ENCODE peak calls at places on chromosomes 1 and 21, in six cellular contexts. A is lower lobe of right lung; I is tibial nerve; K is CD8-positive, alpha-beta T cell; D is left lung; U is heart right ventricle. V is an unnamed sample.
A peak's percentile ranks its signal among the peaks of the same experiment; 100 is the strongest.

GRCh38 chr1:204883405-204883804 is 12.7 kb downstream of the NFASC start:
- DNase-seq in A (no peak), I (no peak), K (no peak), D (no peak), U (no peak), V (no peak)

GRCh38 chr1:198772626-198773025 is 133.8 kb downstream of the PTPRC start:
- DNase-seq in A (no peak), I (no peak), K (no peak), D (no peak), U (no peak), V (no peak)

GRCh38 chr1:59223943-59224639 is 72.8 kb upstream of the FGGY start:
- DNase-seq in A (no peak), I (no peak), K (no peak), D (no peak), U (no peak), V (no peak)

GRCh38 chr1:245046310-245046709 is 108.5 kb upstream of the KIF26B start:
- DNase-seq in A (no peak), I (no peak), K (no peak), D (no peak), U (no peak), V (no peak)

GRCh38 chr1:115811140-115811828 is 29.6 kb downstream of the NHLH2 start:
- DNase-seq in A (peak; percentile 75), I (no peak), K (no peak), D (peak; percentile 52), U (no peak), V (no peak)

GRCh38 chr1:150619576-150620509 is 9.6 kb downstream of the ENSA start:
- DNase-seq in A (no peak), I (no peak), K (no peak), D (peak; percentile 42), U (peak; percentile 50), V (no peak)

GRCh38 chr1:236066054-236066453 is 1.2 kb upstream of the NID1 start:
- DNase-seq in A (no peak), I (no peak), K (no peak), D (no peak), U (peak; percentile 54), V (no peak)

GRCh38 chr1:192846950-192847349 is 38.1 kb downstream of the RGS2 start:
- DNase-seq in A (no peak), I (no peak), K (no peak), D (no peak), U (no peak), V (no peak)

GRCh38 chr21:29261555-29262540 is 36.9 kb upstream of the BACH1 start:
- DNase-seq in A (no peak), I (no peak), K (no peak), D (no peak), U (no peak), V (no peak)

GRCh38 chr1:167533851-167534300 is 15.5 kb upstream of the CD247 start:
- DNase-seq in A (peak; percentile 66), I (peak; percentile 76), K (peak; percentile 52), D (peak; percentile 57), U (peak; percentile 50), V (peak; percentile 57)

GRCh38 chr21:14739590-14739989 is 193.5 kb upstream of the SAMSN1 start:
- DNase-seq in A (no peak), I (no peak), K (no peak), D (no peak), U (no peak), V (no peak)

GRCh38 chr1:43975249-43975961 is 645 bp downstream of the ATP6V0B start:
- DNase-seq in A (peak; percentile 91), I (peak; percentile 59), K (no peak), D (peak; percentile 90), U (peak; percentile 65), V (peak; percentile 66)

GRCh38 chr1:13681921-13682320 is 18.1 kb upstream of the PRDM2 start:
- DNase-seq in A (no peak), I (no peak), K (no peak), D (no peak), U (no peak), V (no peak)

GRCh38 chr1:199311478-199312242 is 672.8 kb downstream of the PTPRC start:
- DNase-seq in A (no peak), I (no peak), K (no peak), D (no peak), U (no peak), V (no peak)

GRCh38 chr1:245209658-245210415 is 55.1 kb downstream of the KIF26B start:
- DNase-seq in A (no peak), I (no peak), K (no peak), D (no peak), U (no peak), V (no peak)

GRCh38 chr1:172993640-172994039 is 57.1 kb downstream of the TNFSF18 start:
- DNase-seq in A (no peak), I (no peak), K (no peak), D (no peak), U (no peak), V (no peak)

GRCh38 chr1:205325334-205325884 is 3.9 kb upstream of the NUAK2 start:
- DNase-seq in A (no peak), I (peak; percentile 89), K (peak; percentile 42), D (no peak), U (peak; percentile 74), V (peak; percentile 50)

GRCh38 chr1:6245869-6246496 is 2.0 kb downstream of the HES3 start:
- DNase-seq in A (no peak), I (no peak), K (peak; percentile 16), D (no peak), U (no peak), V (peak; percentile 12)

GRCh38 chr1:91809267-91809666 is 76.7 kb downstream of the TGFBR3 start:
- DNase-seq in A (no peak), I (no peak), K (no peak), D (no peak), U (no peak), V (no peak)

GRCh38 chr1:26190373-26190987 is at the start of gene CATSPER4:
- DNase-seq in A (no peak), I (no peak), K (no peak), D (no peak), U (no peak), V (no peak)

GRCh38 chr1:216723274-216723780 is at the start of gene ESRRG:
- DNase-seq in A (peak; percentile 50), I (no peak), K (no peak), D (peak; percentile 37), U (peak; percentile 56), V (no peak)

GRCh38 chr1:6922096-6922931 is 137.1 kb downstream of the CAMTA1 start:
- DNase-seq in A (no peak), I (peak; percentile 51), K (no peak), D (no peak), U (peak; percentile 82), V (no peak)

GRCh38 chr1:214066190-214066589 is 78.4 kb downstream of the PROX1 start:
- DNase-seq in A (no peak), I (no peak), K (no peak), D (no peak), U (no peak), V (no peak)

GRCh38 chr1:151326619-151327222 is 495 bp downstream of the PI4KB start:
- DNase-seq in A (peak; percentile 74), I (peak; percentile 42), K (peak; percentile 22), D (peak; percentile 79), U (peak; percentile 71), V (peak; percentile 55)

GRCh38 chr1:223639333-223639749 is 26.2 kb downstream of the CAPN8 start:
- DNase-seq in A (no peak), I (no peak), K (no peak), D (no peak), U (no peak), V (no peak)

GRCh38 chr1:223331929-223332328 is 32.0 kb downstream of the SUSD4 start:
- DNase-seq in A (no peak), I (no peak), K (no peak), D (no peak), U (no peak), V (no peak)

DNA sequence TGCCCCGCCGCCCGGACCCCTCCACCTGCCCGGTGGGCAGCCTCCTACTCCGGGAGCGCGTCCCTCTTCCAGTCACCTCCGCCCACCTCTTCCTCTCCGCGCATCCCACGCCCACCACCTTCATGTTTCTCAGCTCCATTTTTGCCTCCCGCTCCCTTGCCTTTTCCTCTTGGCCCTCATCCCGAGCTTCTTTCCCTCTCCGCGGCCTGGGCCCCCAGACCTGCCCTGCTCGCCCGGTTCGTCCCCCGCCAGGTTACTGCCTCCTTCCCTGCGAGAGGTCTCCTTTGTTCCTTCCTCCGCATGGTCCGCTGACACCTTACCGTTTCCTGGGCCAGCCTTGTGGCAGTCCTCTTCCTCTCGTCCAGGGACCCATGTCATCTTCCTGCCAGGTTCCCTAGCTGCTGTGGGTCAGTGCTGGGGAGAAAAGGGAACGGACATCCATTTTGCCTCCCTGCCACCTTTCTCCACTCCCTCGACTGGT is 573 bp downstream of the QSOX1 start:
- DNase-seq in A (no peak), I (no peak), K (no peak), D (peak; percentile 49), U (no peak), V (no peak)
- H3K4me1 ChIP-seq in A (peaks cover 60% of the 10 kb centered on the region), I (peaks cover 5% of the 10 kb centered on the region), K (peaks cover 22% of the 10 kb centered on the region), D (peaks cover 74% of the 10 kb centered on the region), U (peaks cover 22% of the 10 kb centered on the region), V (peaks cover 18% of the 10 kb centered on the region)

GRCh38 chr1:113493533-113493932 is 103.2 kb downstream of the MAGI3 start:
- DNase-seq in A (no peak), I (no peak), K (no peak), D (no peak), U (no peak), V (no peak)
- H3K9me3 ChIP-seq in A (peaks cover 26% of the 10 kb centered on the region), I (no peaks in the 10 kb centered on the region), K (no peaks in the 10 kb centered on the region), D (peaks cover 52% of the 10 kb centered on the region), U (peaks cover 50% of the 10 kb centered on the region), V (no peaks in the 10 kb centered on the region)

GRCh38 chr1:53765656-53766055 is 26.7 kb upstream of the GLIS1 start:
- DNase-seq in A (no peak), I (no peak), K (no peak), D (no peak), U (no peak), V (no peak)
- H3K36me3 ChIP-seq in A (peaks cover 7% of the 10 kb centered on the region), I (no peaks in the 10 kb centered on the region), K (no peaks in the 10 kb centered on the region), D (no peaks in the 10 kb centered on the region), U (no peaks in the 10 kb centered on the region), V (peaks cover 7% of the 10 kb centered on the region)

GRCh38 chr1:36247538-36247937 is 23.3 kb downstream of the THRAP3 start:
- DNase-seq in A (no peak), I (no peak), K (no peak), D (no peak), U (no peak), V (no peak)

GRCh38 chr1:36253463-36253862 is 29.2 kb downstream of the THRAP3 start:
- DNase-seq in A (no peak), I (no peak), K (no peak), D (no peak), U (no peak), V (no peak)

GRCh38 chr1:36251794-36252481 is 27.7 kb downstream of the THRAP3 start:
- DNase-seq in A (no peak), I (no peak), K (no peak), D (no peak), U (no peak), V (no peak)

DNA sequence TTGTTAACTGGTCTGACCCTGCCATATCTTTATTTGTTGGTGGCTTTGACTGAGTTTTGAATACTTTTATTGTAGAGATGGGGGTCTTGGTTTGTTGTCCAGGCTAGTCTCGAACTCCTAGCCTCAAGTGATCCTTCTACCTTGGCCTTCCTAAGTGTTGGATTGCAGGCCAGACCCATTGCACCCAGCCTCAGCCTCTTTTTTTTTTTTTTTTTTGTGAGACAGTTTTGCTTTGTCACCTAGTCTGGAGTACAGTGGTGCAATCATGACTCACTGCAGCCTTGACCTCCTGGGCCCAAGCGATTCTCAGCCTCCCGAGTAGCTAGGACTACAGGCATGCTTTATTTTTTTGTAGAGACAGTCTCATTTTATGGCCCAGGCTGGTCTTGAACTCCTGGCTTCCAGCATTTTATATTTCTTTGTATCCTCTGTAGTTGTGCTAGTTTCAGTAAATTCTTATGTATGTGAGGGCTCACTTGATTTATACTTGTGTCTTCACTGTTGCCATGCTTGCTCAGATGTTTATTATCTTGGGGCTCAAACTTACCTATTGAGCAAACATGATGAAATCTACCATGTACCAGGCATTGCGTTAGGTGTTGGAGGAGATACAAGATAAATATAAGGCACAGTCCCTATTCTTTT is 24.1 kb downstream of the THRAP3 start:
- DNase-seq in A (peak; percentile 56), I (peak; percentile 58), K (no peak), D (peak; percentile 65), U (no peak), V (no peak)
- H3K4me1 ChIP-seq in A (peaks cover 58% of the 10 kb centered on the region), I (peaks cover 33% of the 10 kb centered on the region), K (peaks cover 17% of the 10 kb centered on the region), D (peaks cover 88% of the 10 kb centered on the region), U (peaks cover 49% of the 10 kb centered on the region), V (peaks cover 25% of the 10 kb centered on the region)